ENCODE peak calls at places on chromosomes 4 and X, in five cellular contexts. D, U, J, O and H are unnamed samples. For H3K4me1, the result is how much of the 10 kb centered on the place peaks cover.

GRCh38 chrX:42752730-42753129 is 25.2 kb downstream of the PPP1R2C start:
- DNase-seq in J (peak), O (no peak), D (peak), U (no peak), H (no peak)

GRCh38 chrX:108168961-108169740 is 77.6 kb downstream of the ATG4A start:
- DNase-seq in D (no peak), O (no peak), J (no peak), U (no peak), H (no peak)

GRCh38 chrX:19627533-19627932 is 112.2 kb upstream of the MAP3K15 start:
- DNase-seq in O (no peak), J (no peak), U (no peak), D (no peak), H (no peak)

GRCh38 chrX:81708506-81708905 is 506.6 kb downstream of the SH3BGRL start:
- DNase-seq in J (no peak), D (no peak), O (no peak), U (no peak), H (no peak)

GRCh38 chrX:15233416-15234015 is 36.4 kb downstream of the ASB9 start:
- DNase-seq in J (no peak), O (no peak), D (no peak), U (no peak), H (no peak)

GRCh38 chr4:124018383-124019317 is 622.1 kb downstream of the SPRY1 start:
- DNase-seq in O (no peak), J (peak), U (no peak), D (peak), H (peak)

GRCh38 chrX:37714479-37714878 is 28.9 kb downstream of the XK start:
- DNase-seq in J (no peak), D (no peak), O (no peak), U (no peak), H (no peak)

GRCh38 chr4:105990933-105991332 is 95.7 kb downstream of the NPNT start:
- DNase-seq in D (peak), J (peak), U (peak), O (peak), H (peak)

GRCh38 chrX:134868766-134869495 is 121.9 kb upstream of the SMIM10 start:
- DNase-seq in J (peak), U (no peak), O (no peak), D (no peak), H (no peak)

GRCh38 chrX:17854521-17854920 is 6.6 kb downstream of the RAI2 start:
- DNase-seq in U (no peak), D (no peak), J (no peak), O (no peak), H (no peak)

GRCh38 chr4:25308761-25309160 is 3.8 kb upstream of the ZCCHC4 start:
- DNase-seq in J (no peak), O (no peak), U (no peak), D (no peak), H (no peak)

GRCh38 chrX:15319075-15319474 is 3.6 kb upstream of the ASB11 start:
- DNase-seq in U (no peak), D (no peak), J (no peak), O (no peak), H (no peak)

GRCh38 chrX:107676559-107677378 is 48.5 kb downstream of the PRPS1 start:
- DNase-seq in D (peak), O (peak), J (peak), U (peak), H (peak)

GRCh38 chrX:114065612-114066178 is 518.2 kb upstream of the HTR2C start:
- DNase-seq in J (no peak), U (no peak), O (no peak), D (no peak), H (no peak)

GRCh38 chrX:114073926-114074325 is 510.0 kb upstream of the HTR2C start:
- DNase-seq in O (no peak), J (no peak), D (no peak), U (no peak), H (no peak)

GRCh38 chrX:114075073-114075673 is 508.7 kb upstream of the HTR2C start:
- DNase-seq in D (no peak), O (no peak), U (no peak), J (no peak), H (no peak)

DNA sequence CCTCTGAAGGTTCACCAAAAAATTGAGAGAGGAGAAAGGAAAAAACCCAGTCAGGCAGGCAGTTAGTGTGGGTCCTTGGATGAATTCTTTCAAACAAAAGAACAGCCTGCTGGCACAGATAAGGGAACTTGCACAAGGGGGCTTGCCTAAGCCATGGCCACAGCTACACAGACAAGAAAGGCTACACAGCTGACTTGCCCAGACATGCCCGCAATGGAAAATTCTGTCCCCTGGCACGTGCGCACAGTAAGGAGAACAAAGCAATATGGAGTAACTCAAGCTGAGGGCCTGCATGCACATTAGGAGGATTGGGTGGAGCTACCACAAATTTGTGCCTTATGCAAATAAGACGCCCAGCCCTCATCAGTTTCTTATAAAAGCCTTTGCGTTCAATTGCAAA is 512.5 kb upstream of the HTR2C start:
- DNase-seq in U (no peak), D (no peak), O (peak), J (no peak), H (no peak)
- H3K4me1 ChIP-seq in U (under half), D (under half), O (under half), J (under half), H (under half)

GRCh38 chr4:118287691-118288090 is 65.1 kb downstream of the PRSS12 start:
- DNase-seq in O (no peak), D (no peak), J (no peak), U (no peak), H (no peak)

GRCh38 chr4:118288097-118288496 is 64.7 kb downstream of the PRSS12 start:
- DNase-seq in O (no peak), U (no peak), D (no peak), J (no peak), H (no peak)

GRCh38 chr4:118284169-118284568 is 68.6 kb downstream of the PRSS12 start:
- DNase-seq in D (no peak), J (no peak), O (no peak), U (no peak), H (no peak)

GRCh38 chr4:118285931-118286330 is 66.9 kb downstream of the PRSS12 start:
- DNase-seq in U (no peak), J (no peak), D (no peak), O (no peak), H (no peak)

DNA sequence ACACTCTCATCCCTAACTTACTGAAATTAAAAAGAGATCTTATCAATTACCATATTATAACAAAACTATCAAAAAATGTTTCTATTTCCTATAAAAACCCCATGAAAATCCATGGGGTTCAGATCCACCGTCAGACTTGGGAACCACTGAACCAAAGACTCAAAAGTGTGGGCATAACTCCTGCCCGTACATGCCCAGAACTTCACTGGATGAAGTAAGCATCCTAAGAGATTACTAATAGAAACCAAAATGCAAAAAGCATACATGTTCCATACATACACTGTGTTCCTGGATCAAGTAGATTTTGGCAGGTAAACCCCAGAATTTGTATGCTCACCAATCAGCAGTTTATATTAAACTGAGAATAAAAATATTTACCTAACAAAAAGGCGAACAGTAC is 66.1 kb downstream of the PRSS12 start:
- DNase-seq in U (no peak), O (no peak), D (no peak), J (no peak), H (no peak)
- H3K27ac ChIP-seq in U (no peak), O (no peak), D (no peak), J (no peak), H (no peak)

DNA sequence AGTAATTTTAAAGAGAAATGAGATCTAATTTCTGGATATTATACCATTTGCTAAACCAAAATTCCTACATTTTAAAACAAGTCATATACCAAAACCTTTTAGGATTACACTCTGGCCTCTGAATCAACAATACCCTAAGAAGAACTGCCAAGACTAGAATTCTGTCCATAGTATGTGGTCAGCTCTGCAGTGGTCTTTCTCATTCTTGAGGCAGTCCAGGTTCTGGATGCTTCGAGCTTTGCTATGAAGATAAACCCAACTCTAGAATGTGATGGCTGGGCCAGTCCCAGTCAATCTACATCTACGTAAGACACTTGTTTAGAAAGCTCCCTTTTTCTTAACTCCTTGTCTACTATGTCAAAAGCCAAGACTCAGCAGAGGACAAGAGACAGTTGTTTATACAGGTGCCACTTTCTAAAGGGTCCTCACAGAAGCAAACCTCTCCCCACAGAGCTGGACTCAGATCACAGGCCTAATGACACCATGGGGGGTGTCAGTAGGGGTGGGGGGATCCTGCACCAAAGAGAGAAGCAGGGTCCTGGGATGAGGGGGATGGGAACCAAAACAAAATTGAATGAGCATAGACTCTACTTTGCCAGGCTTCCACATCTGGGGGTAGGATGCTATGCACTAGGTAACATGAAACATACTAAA is 63.2 kb downstream of the SH3RF1 start:
- DNase-seq in U (no peak), D (no peak), O (no peak), J (peak), H (no peak)
- H3K4me1 ChIP-seq in U (under half), D (under half), O (under half), J (under half), H (under half)

GRCh38 chr4:82893942-82894341 is 3.0 kb upstream of the SEC31A start:
- DNase-seq in U (no peak), D (no peak), O (no peak), J (peak), H (no peak)
- H3K27ac ChIP-seq in U (no peak), D (no peak), O (no peak), J (no peak), H (no peak)